ENCODE peak calls at places on chromosomes 11 and 22, in nine cellular contexts. I, L, Q, U, P, O, R, W and H are unnamed samples.

GRCh38 chr11:80388133-80388532 is 947.3 kb upstream of the TENM4 start:
- DNase-seq in I (no peak), L (no peak), Q (no peak), U (no peak), P (no peak), O (no peak), R (no peak), W (no peak), H (no peak)

GRCh38 chr22:37569921-37570660 is 9.8 kb downstream of the LGALS2 start:
- DNase-seq in I (no peak), L (no peak), Q (no peak), U (peak), P (no peak), O (peak), R (no peak), W (no peak), H (no peak)

GRCh38 chr11:17588166-17588565 is 41.1 kb downstream of the OTOG start:
- DNase-seq in I (no peak), L (no peak), Q (no peak), U (no peak), P (no peak), O (peak), R (no peak), W (peak), H (no peak)

GRCh38 chr11:108216988-108217387 is 5.5 kb downstream of the NPAT start:
- DNase-seq in I (no peak), L (no peak), Q (no peak), U (no peak), P (no peak), O (no peak), R (no peak), W (no peak), H (no peak)

GRCh38 chr11:94504689-94505293 is 7.5 kb upstream of the C11orf97 start:
- DNase-seq in I (peak), L (peak), Q (peak), U (no peak), P (peak), O (no peak), R (peak), W (no peak), H (peak)

GRCh38 chr11:133605493-133605892 is 73.2 kb upstream of the OPCML start:
- DNase-seq in I (no peak), L (no peak), Q (no peak), U (no peak), P (no peak), O (no peak), R (no peak), W (no peak), H (no peak)

GRCh38 chr11:27723685-27724084 is 23.4 kb upstream of the BDNF start:
- DNase-seq in I (no peak), L (no peak), Q (no peak), U (no peak), P (no peak), O (no peak), R (no peak), W (no peak), H (no peak)

GRCh38 chr22:22316589-22316988 is 72.0 kb downstream of the VPREB1 start:
- DNase-seq in I (no peak), L (no peak), Q (no peak), U (no peak), P (no peak), O (no peak), R (no peak), W (no peak), H (no peak)

GRCh38 chr11:47326198-47326597 is 26.3 kb downstream of the MYBPC3 start:
- DNase-seq in I (no peak), L (no peak), Q (no peak), U (no peak), P (no peak), O (no peak), R (no peak), W (no peak), H (peak)

GRCh38 chr11:12860827-12861226 is 148.3 kb upstream of the RASSF10 start:
- DNase-seq in I (peak), L (peak), Q (no peak), U (no peak), P (peak), O (no peak), R (no peak), W (no peak), H (no peak)

GRCh38 chr11:111370902-111371578 is 8.0 kb downstream of the POU2AF1 start:
- DNase-seq in I (peak), L (no peak), Q (peak), U (no peak), P (no peak), O (no peak), R (no peak), W (no peak), H (no peak)

GRCh38 chr11:95764267-95764898 is 25.2 kb downstream of the FAM76B start:
- DNase-seq in I (peak), L (peak), Q (peak), U (no peak), P (peak), O (no peak), R (peak), W (no peak), H (peak)

GRCh38 chr11:39641749-39642148 is 1817.7 kb downstream of the LRRC4C start:
- DNase-seq in I (no peak), L (peak), Q (no peak), U (no peak), P (no peak), O (peak), R (no peak), W (no peak), H (no peak)

GRCh38 chr11:16967347-16967662 is 46.9 kb downstream of the PLEKHA7 start:
- DNase-seq in I (no peak), L (no peak), Q (no peak), U (no peak), P (no peak), O (no peak), R (no peak), W (no peak), H (no peak)

DNA sequence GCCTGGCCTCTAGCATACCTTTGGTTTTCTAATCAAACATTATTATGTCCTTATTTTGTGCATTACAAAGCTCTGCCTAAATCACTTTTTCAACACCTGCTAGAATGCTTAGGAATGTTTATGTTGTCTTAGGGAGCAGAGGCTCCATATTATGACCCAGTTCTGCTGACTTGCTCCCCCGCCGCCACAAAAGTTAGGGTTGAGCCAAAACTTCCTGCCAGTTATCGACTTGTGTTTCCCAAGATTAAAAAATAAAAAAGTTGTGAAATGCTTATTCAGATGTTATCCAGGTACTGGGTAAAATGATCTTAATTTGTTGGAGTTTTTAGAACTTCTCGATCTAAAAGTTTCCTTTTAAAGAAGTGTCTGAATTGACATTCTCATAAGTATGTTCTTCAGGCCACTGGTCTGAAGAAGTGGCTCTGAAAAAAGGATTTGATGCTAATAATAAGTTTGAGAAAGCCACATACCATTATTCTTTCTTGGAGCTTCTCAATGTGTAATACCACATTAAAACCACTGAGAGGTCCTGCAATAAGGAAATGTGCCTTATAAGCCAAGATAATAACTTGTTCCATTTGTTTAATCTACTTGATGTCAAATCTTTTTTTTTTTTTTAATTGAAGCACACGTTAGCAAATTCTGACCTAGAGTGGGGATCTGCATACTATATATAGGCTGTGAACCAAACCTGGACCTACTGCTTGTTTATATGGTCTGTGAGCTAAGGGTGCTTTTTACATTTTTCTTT is 2.2 kb downstream of the RNF185 start:
- DNase-seq in I (no peak), L (no peak), Q (no peak), U (no peak), P (peak), O (peak), R (no peak), W (no peak), H (no peak)
- TF ChIP-seq CTCF in I (no peak), L (no peak), Q (no peak), U (peak), P (peak), O (peak), R (peak), W (no peak), H (no peak)

GRCh38 chr11:8087756-8088155 is 6.7 kb downstream of the TUB start:
- DNase-seq in I (no peak), L (no peak), Q (no peak), U (no peak), P (no peak), O (no peak), R (no peak), W (no peak), H (no peak)

GRCh38 chr11:8085006-8085645 is 4.1 kb downstream of the TUB start:
- DNase-seq in I (no peak), L (no peak), Q (no peak), U (no peak), P (no peak), O (no peak), R (no peak), W (no peak), H (no peak)

GRCh38 chr11:8086001-8086479 is 5.0 kb downstream of the TUB start:
- DNase-seq in I (no peak), L (peak), Q (no peak), U (no peak), P (no peak), O (no peak), R (no peak), W (no peak), H (no peak)

GRCh38 chr11:8086571-8086970 is 5.6 kb downstream of the TUB start:
- DNase-seq in I (no peak), L (no peak), Q (no peak), U (no peak), P (no peak), O (no peak), R (no peak), W (no peak), H (no peak)

DNA sequence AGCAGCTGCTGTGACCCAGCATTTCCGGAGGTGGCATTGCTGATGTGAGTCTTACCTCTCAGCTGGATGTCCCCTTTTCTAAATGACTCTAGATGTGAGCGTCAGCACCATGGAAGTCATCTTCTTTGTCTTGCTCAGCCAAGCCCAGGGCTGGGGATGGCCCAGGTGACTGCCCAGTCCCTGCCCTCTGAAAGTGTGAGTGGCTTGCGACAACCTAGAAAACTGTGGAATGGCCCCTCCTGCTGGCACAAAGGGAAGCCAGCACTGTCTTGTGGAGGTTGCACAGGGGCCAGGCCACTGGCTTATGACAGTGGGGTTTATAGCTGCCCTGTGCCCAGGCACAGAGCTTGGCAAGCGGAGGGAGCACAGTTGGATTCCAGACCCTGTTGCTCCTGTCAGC is 6.2 kb downstream of the TUB start:
- DNase-seq in I (peak), L (no peak), Q (no peak), U (no peak), P (no peak), O (no peak), R (no peak), W (no peak), H (no peak)
- TF ChIP-seq CTCF in I (peak), L (peak), Q (no peak), U (no peak), P (peak), O (no peak), R (peak), W (no peak), H (peak)

GRCh38 chr11:131375421-131375820 is 5.0 kb downstream of the NTM start:
- DNase-seq in I (no peak), L (no peak), Q (no peak), U (no peak), P (no peak), O (no peak), R (no peak), W (no peak), H (no peak)
- TF ChIP-seq CTCF in I (no peak), L (no peak), Q (no peak), U (no peak), P (no peak), O (no peak), R (no peak), W (no peak), H (no peak)

GRCh38 chr11:61325649-61326414 is 7.1 kb downstream of the DDB1 start:
- DNase-seq in I (no peak), L (no peak), Q (no peak), U (no peak), P (peak), O (no peak), R (no peak), W (no peak), H (no peak)
- TF ChIP-seq CTCF in I (no peak), L (no peak), Q (no peak), U (no peak), P (no peak), O (no peak), R (no peak), W (no peak), H (no peak)

GRCh38 chr22:26527167-26527566 is 14.9 kb upstream of the TFIP11 start:
- DNase-seq in I (no peak), L (no peak), Q (no peak), U (no peak), P (no peak), O (no peak), R (no peak), W (no peak), H (no peak)
- TF ChIP-seq CTCF in I (no peak), L (no peak), Q (no peak), U (no peak), P (no peak), O (no peak), R (no peak), W (no peak), H (no peak)

DNA sequence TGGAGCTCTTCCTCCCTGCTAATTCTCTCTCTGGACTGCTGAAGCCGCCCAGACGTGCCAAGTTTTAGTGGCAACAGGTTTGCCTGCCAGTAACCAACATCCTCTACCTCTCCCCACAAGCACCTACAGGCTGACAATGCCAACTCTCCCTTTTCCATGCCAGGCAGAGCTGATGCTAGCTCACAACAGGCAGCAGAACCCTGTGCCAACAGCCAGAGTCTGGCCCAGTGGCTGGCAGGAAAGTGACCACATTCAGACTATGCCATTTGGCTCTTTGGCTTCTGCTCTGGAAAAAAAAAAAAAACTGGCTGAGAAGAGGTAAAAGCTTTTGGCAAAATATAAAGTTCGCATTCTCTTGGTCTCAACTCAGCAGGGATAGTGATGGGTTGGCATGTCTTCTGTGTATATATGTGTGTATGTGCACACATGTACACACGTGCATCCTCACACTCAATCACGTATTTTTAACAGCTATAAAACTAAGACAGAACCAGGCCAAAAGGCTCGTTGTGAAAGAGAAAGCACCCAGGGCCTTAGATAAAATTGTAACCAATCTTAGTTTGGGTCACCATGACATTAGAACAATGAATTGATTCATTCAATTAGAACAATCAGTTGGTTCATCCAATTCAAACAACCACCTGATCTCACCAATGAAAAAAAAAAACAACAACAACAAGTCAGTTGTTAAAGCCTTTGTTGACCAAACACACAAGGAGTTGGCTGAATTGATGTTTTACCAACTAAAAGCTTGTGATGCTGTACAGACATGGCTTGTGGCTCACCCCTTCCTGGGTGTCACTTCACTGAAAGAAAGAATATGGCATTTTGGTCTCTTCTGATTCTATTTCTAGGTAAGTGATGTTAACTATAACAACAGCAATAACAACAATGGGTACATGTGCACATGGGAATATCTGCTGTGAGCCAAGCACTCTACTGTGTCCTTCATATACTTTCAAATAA is 48.6 kb downstream of the TRIM29 start:
- DNase-seq in I (no peak), L (no peak), Q (no peak), U (no peak), P (no peak), O (peak), R (no peak), W (no peak), H (no peak)
- TF ChIP-seq CTCF in I (no peak), L (no peak), Q (no peak), U (no peak), P (no peak), O (no peak), R (no peak), W (no peak), H (no peak)

DNA sequence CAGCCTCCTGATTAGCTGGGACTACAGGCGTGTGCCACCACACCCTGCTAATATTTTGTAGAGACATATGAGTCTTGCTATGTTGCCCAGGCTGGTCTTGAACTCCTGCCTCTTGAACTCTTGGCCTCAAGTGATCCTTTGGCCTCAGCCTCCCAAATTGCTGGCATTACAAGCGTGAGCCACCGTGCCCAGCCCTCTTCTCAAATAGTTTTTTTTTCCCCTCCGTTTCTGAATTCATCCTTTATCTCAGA is 11.8 kb downstream of the TBX1 start:
- DNase-seq in I (no peak), L (no peak), Q (no peak), U (no peak), P (no peak), O (no peak), R (no peak), W (no peak), H (no peak)
- TF ChIP-seq CTCF in I (no peak), L (no peak), Q (no peak), U (no peak), P (no peak), O (no peak), R (no peak), W (no peak), H (no peak)